ENCODE peak calls at places on chromosomes 5 and 9, in nine cellular contexts. S, T, I, R, B, E, U, Q and V are unnamed samples.

GRCh38 chr5:306011-306805 is 15.3 kb upstream of the AHRR start:
- DNase-seq in S (no peak), T (no peak), I (no peak), R (no peak), B (no peak), E (no peak), U (no peak), Q (no peak), V (no peak)

GRCh38 chr5:66362021-66362420 is 217.9 kb downstream of the SREK1 start:
- DNase-seq in S (no peak), T (no peak), I (no peak), R (no peak), B (no peak), E (no peak), U (no peak), Q (no peak), V (no peak)

GRCh38 chr5:120446896-120447295 is 17.2 kb upstream of the PRR16 start:
- DNase-seq in S (no peak), T (peak), I (peak), R (no peak), B (no peak), E (no peak), U (no peak), Q (no peak), V (no peak)

GRCh38 chr5:59724482-59725392 is 168.8 kb downstream of the PDE4D start:
- DNase-seq in S (no peak), T (peak), I (peak), R (no peak), B (peak), E (peak), U (peak), Q (no peak), V (no peak)

GRCh38 chr5:74464512-74465209 is 175.9 kb downstream of the ENC1 start:
- DNase-seq in S (no peak), T (peak), I (peak), R (no peak), B (no peak), E (peak), U (no peak), Q (no peak), V (no peak)

GRCh38 chr5:171422495-171422894 is 3.0 kb downstream of the FGF18 start:
- DNase-seq in S (no peak), T (no peak), I (no peak), R (peak), B (no peak), E (no peak), U (no peak), Q (no peak), V (no peak)

GRCh38 chr5:133668458-133668857 is 56.1 kb upstream of the FSTL4 start:
- DNase-seq in S (no peak), T (no peak), I (no peak), R (no peak), B (no peak), E (no peak), U (no peak), Q (no peak), V (no peak)

GRCh38 chr5:141598389-141599360 is 20.1 kb downstream of the DIAPH1 start:
- DNase-seq in S (no peak), T (peak), I (peak), R (no peak), B (no peak), E (peak), U (no peak), Q (no peak), V (no peak)

GRCh38 chr5:133531178-133531577 is 81.2 kb downstream of the FSTL4 start:
- DNase-seq in S (no peak), T (no peak), I (no peak), R (no peak), B (no peak), E (no peak), U (no peak), Q (no peak), V (no peak)

GRCh38 chr5:9545301-9545958 is 445 bp downstream of the SEMA5A start:
- DNase-seq in S (no peak), T (no peak), I (no peak), R (no peak), B (no peak), E (no peak), U (peak), Q (peak), V (no peak)

GRCh38 chr9:85202596-85202995 is 533.1 kb downstream of the NTRK2 start:
- DNase-seq in S (no peak), T (no peak), I (no peak), R (no peak), B (no peak), E (no peak), U (peak), Q (no peak), V (no peak)

GRCh38 chr5:32586251-32586642 is 890 bp downstream of the SUB1 start:
- DNase-seq in S (no peak), T (no peak), I (no peak), R (no peak), B (no peak), E (no peak), U (no peak), Q (no peak), V (no peak)

GRCh38 chr9:5630038-5630507 is 1.2 kb downstream of the RIC1 start:
- DNase-seq in S (no peak), T (peak), I (peak), R (no peak), B (peak), E (peak), U (no peak), Q (no peak), V (peak)

GRCh38 chr5:40716000-40716399 is 36.3 kb downstream of the PTGER4 start:
- DNase-seq in S (no peak), T (no peak), I (peak), R (no peak), B (no peak), E (peak), U (no peak), Q (no peak), V (no peak)

GRCh38 chr9:109349431-109349846 is 28.6 kb upstream of the EPB41L4B start:
- DNase-seq in S (no peak), T (peak), I (peak), R (no peak), B (peak), E (peak), U (peak), Q (no peak), V (peak)

GRCh38 chr5:122704247-122705036 is 70.4 kb upstream of the SNX2 start:
- DNase-seq in S (no peak), T (peak), I (peak), R (no peak), B (peak), E (peak), U (no peak), Q (no peak), V (peak)

GRCh38 chr5:123628860-123629544 is 117.0 kb downstream of the CSNK1G3 start:
- DNase-seq in S (no peak), T (no peak), I (no peak), R (no peak), B (no peak), E (no peak), U (no peak), Q (no peak), V (no peak)

GRCh38 chr9:114200721-114201300 is 45.5 kb downstream of the COL27A1 start:
- DNase-seq in S (no peak), T (no peak), I (no peak), R (no peak), B (no peak), E (no peak), U (no peak), Q (no peak), V (no peak)

GRCh38 chr5:80408475-80408875 is 611 bp downstream of the ZFYVE16 start:
- DNase-seq in S (peak), T (peak), I (peak), R (no peak), B (peak), E (peak), U (peak), Q (peak), V (peak)

GRCh38 chr5:61575103-61575502 is 243.0 kb downstream of the ZSWIM6 start:
- DNase-seq in S (no peak), T (peak), I (peak), R (no peak), B (no peak), E (peak), U (peak), Q (no peak), V (peak)

DNA sequence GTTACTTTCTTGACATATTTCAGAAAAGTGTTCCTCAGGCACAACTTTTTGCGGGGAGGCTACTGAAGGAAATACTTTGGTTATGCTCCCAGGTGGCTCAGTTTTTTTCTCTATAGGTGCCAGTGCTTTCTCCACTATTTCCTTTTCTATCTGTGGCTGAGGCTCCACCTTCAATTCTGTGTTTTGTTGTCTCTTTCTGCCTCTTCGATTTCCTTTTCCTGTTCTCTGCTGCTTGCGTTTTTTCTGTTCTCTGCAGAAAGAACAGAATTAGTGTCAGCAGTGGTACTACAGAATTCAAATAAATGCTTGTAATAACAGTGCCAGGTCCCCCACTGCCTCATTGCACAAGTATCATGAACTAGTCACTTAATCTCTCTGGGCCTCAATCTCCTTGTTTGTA is 7.0 kb downstream of the HEMGN start:
- DNase-seq in S (no peak), T (no peak), I (no peak), R (no peak), B (no peak), E (no peak), U (no peak), Q (no peak), V (no peak)
- H3K4me3 ChIP-seq in S (no peak), T (no peak), I (no peak), R (no peak), B (no peak), E (no peak), U (no peak), Q (no peak), V (no peak)

GRCh38 chr5:27682600-27682999 is 644.2 kb upstream of the CDH9 start:
- DNase-seq in S (no peak), T (no peak), I (peak), R (no peak), B (no peak), E (no peak), U (no peak), Q (no peak), V (no peak)
- TF ChIP-seq CTCF in S (no peak), T (no peak), I (peak), R (no peak), B (peak), E (no peak), U (no peak), Q (no peak), V (peak)

GRCh38 chr9:37406603-37407401 is 15.7 kb upstream of the GRHPR start:
- DNase-seq in S (no peak), T (no peak), I (no peak), R (no peak), B (no peak), E (no peak), U (peak), Q (no peak), V (no peak)
- H3K4me3 ChIP-seq in S (no peak), T (no peak), I (no peak), R (no peak), B (no peak), E (no peak), U (no peak), Q (no peak), V (no peak)

GRCh38 chr5:145835839-145836222 is 689 bp upstream of the PRELID2 start:
- DNase-seq in S (no peak), T (no peak), I (no peak), R (no peak), B (no peak), E (no peak), U (no peak), Q (no peak), V (no peak)
- TF ChIP-seq CTCF in S (no peak), T (no peak), I (no peak), R (no peak), B (no peak), E (no peak), U (no peak), Q (no peak), V (no peak)

GRCh38 chr9:34592895-34593601 is 3.5 kb upstream of the CNTFR start:
- DNase-seq in S (peak), T (no peak), I (no peak), R (no peak), B (no peak), E (no peak), U (peak), Q (peak), V (no peak)

GRCh38 chr9:34590376-34591090 is 1.0 kb upstream of the CNTFR start:
- DNase-seq in S (no peak), T (no peak), I (no peak), R (no peak), B (no peak), E (peak), U (no peak), Q (no peak), V (no peak)

GRCh38 chr9:34589656-34590375 is at the start of gene CNTFR:
- DNase-seq in S (no peak), T (no peak), I (no peak), R (no peak), B (no peak), E (no peak), U (no peak), Q (no peak), V (no peak)

GRCh38 chr9:34591911-34592866 is 2.7 kb upstream of the CNTFR start:
- DNase-seq in S (no peak), T (no peak), I (no peak), R (no peak), B (no peak), E (no peak), U (no peak), Q (no peak), V (no peak)

GRCh38 chr9:34591091-34591910 is 1.8 kb upstream of the CNTFR start:
- DNase-seq in S (peak), T (peak), I (peak), R (peak), B (peak), E (peak), U (peak), Q (peak), V (peak)
- H3K4me3 ChIP-seq in S (peak), T (peak), I (peak), R (peak), B (no peak), E (no peak), U (no peak), Q (no peak), V (no peak)

DNA sequence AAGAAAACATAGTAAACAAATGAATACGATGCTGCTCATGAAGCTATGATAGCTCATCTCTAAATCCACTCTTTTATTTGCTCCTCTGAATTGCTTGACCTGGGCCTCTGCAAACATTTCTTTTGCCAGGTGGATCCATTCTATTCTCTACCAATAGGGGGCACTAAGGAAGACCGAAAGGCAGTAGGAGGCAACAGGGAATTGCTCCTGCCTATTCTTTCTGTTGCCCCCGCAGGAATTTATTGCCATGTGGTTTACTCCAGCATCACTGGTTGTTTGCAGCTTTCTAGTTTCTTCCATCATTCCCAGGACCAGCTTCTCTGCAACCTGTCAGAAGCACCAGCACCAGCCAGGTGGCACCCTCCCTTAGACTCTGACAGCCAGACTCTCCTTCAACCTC is 5.3 kb downstream of the GAPT start:
- DNase-seq in S (no peak), T (no peak), I (no peak), R (no peak), B (no peak), E (no peak), U (no peak), Q (no peak), V (no peak)
- TF ChIP-seq CTCF in S (no peak), T (no peak), I (peak), R (no peak), B (peak), E (peak), U (peak), Q (no peak), V (no peak)

GRCh38 chr9:129639756-129640085 is 2.2 kb downstream of the ASB6 start:
- DNase-seq in S (no peak), T (no peak), I (no peak), R (no peak), B (no peak), E (no peak), U (no peak), Q (no peak), V (no peak)
- H3K4me3 ChIP-seq in S (peak), T (no peak), I (no peak), R (no peak), B (no peak), E (peak), U (no peak), Q (no peak), V (no peak)

DNA sequence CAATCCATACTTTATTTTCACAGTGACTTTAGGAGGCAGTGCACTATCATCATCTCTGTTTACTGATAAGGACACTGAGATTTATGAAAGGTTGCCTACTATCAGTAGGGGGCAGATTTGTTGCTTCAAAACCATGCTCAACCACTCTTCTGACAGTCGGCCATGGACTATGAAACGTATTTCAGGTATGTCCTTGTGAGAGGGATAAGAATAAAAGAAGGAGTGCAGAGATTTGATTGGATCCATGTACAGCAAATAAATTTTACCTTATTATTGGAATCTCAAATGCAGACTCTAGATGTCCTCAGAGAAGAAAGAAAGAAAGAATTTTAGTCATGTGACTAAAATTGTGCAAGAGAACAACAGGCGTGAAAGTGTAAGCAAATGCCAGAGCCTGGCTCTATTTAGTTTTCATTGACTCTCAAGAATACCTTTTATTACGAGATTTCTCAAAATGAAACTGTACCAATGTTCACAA is 296.6 kb upstream of the RASA1 start:
- DNase-seq in S (no peak), T (peak), I (peak), R (no peak), B (no peak), E (peak), U (no peak), Q (no peak), V (no peak)
- TF ChIP-seq CTCF in S (no peak), T (peak), I (peak), R (no peak), B (no peak), E (peak), U (no peak), Q (no peak), V (peak)